ENCODE peak calls at places on chromosome 1, in eight cellular contexts. V, T, P, K, B, N, H and G are unnamed samples.

GRCh38 chr1:46152021-46152420 is 19.6 kb upstream of the PIK3R3 start:
- DNase-seq in K (no peak), B (peak; percentile 77), H (no peak), N (peak; percentile 45), P (no peak), T (no peak), V (no peak), G (no peak)

GRCh38 chr1:246828818-246829217 is 102.9 kb downstream of the AHCTF1 start:
- DNase-seq in B (no peak), P (no peak), V (no peak), K (no peak), N (no peak), T (no peak), H (no peak), G (no peak)

GRCh38 chr1:35557118-35557610 is at the start of gene KIAA0319L:
- DNase-seq in B (no peak), P (peak; percentile 87), T (peak; percentile 68), H (peak; percentile 90), N (no peak), V (peak; percentile 96), K (peak; percentile 93), G (peak; percentile 79)

GRCh38 chr1:101131239-101131924 is 105.4 kb upstream of the S1PR1 start:
- DNase-seq in T (no peak), N (no peak), V (no peak), K (no peak), H (no peak), P (no peak), B (no peak), G (no peak)

GRCh38 chr1:159000627-159001026 is 9.1 kb upstream of the IFI16 start:
- DNase-seq in N (peak; percentile 96), B (peak; percentile 95), V (peak; percentile 69), K (peak; percentile 46), P (peak; percentile 87), H (peak; percentile 82), T (peak; percentile 45), G (no peak)

GRCh38 chr1:245583575-245584330 is 429.0 kb downstream of the KIF26B start:
- DNase-seq in P (no peak), N (peak; percentile 29), V (peak; percentile 35), T (no peak), H (no peak), K (no peak), B (no peak), G (no peak)

GRCh38 chr1:6260961-6261614 is at the start of gene GPR153:
- DNase-seq in B (peak; percentile 25), N (peak; percentile 59), K (peak; percentile 60), V (peak; percentile 77), P (no peak), H (peak; percentile 74), T (no peak), G (no peak)

GRCh38 chr1:42931108-42931539 is 27.5 kb downstream of the SLC2A1 start:
- DNase-seq in B (no peak), K (peak; percentile 79), H (no peak), T (peak; percentile 53), P (no peak), V (peak; percentile 67), N (peak; percentile 48), G (peak; percentile 76)

GRCh38 chr1:37660646-37661045 is 26.0 kb upstream of the RSPO1 start:
- DNase-seq in K (no peak), P (no peak), T (no peak), N (no peak), V (no peak), B (no peak), H (no peak), G (no peak)

GRCh38 chr1:32891241-32891570 is 4.9 kb downstream of the HPCA start:
- DNase-seq in H (no peak), V (peak; percentile 50), P (no peak), K (no peak), N (no peak), B (no peak), T (no peak), G (no peak)

GRCh38 chr1:241639040-241639652 is 1.0 kb downstream of the CHML start:
- DNase-seq in P (no peak), N (peak; percentile 48), H (no peak), B (no peak), V (no peak), K (no peak), T (no peak), G (no peak)

GRCh38 chr1:230280906-230281413 is 145.2 kb downstream of the PGBD5 start:
- DNase-seq in K (no peak), V (peak; percentile 54), N (no peak), P (no peak), H (no peak), T (no peak), B (no peak), G (no peak)

GRCh38 chr1:145959957-145960467 is 2.2 kb upstream of the LIX1L start:
- DNase-seq in N (no peak), H (no peak), B (no peak), V (no peak), T (no peak), K (no peak), P (no peak), G (no peak)

GRCh38 chr1:145961425-145962156 is 2.8 kb downstream of the ANKRD34A start:
- DNase-seq in B (no peak), V (peak; percentile 75), N (peak; percentile 28), H (peak; percentile 42), P (peak; percentile 19), K (no peak), T (no peak), G (peak; percentile 51)

GRCh38 chr1:145959333-145959732 is 1.5 kb upstream of the LIX1L start:
- DNase-seq in V (no peak), B (no peak), H (no peak), N (no peak), K (no peak), T (no peak), P (no peak), G (no peak)

GRCh38 chr1:145961109-145961424 is 3.2 kb upstream of the LIX1L start:
- DNase-seq in H (no peak), N (no peak), B (no peak), T (no peak), P (no peak), V (peak; percentile 65), K (no peak), G (no peak)

DNA sequence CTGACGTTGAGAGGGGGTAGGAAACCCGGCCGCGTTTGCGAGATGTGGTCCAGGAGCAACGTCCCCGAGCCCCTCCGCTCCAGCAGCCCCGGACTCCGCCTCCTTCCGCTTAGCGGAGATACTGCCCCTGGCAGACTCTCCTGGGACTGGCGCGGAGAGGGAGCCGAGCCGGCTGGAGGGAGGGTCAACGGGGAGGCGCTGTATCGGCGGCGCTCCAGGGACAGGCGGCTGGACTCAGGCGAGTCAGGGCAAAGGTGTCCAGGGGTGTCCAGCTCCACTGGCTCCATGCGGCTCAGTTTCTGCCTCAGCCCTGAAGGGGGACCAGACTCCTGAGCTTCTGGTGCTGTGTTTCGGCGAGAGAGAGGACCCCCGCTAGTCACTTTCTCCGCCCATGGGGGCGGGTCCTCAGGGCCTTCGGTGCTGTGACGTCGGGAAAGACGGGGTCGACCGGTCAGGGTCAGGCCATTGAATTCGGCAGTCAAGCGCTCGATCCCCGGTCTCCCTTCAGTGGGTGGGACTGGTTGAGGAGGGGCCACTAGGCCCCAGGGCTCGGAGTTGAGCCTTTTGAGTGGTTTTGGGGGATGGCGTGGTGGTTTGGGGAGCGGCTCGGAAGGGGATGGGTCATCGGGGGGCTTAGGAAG is 2.8 kb upstream of the LIX1L start:
- DNase-seq in B (peak; percentile 58), V (peak; percentile 88), H (peak; percentile 85), K (peak; percentile 92), N (peak; percentile 80), T (peak; percentile 75), P (no peak), G (peak; percentile 58)
- TF ChIP-seq CTCF in B (peak; percentile 26), V (peak; percentile 31), H (peak; percentile 42), K (peak; percentile 42), N (no peak), T (no peak), P (no peak), G (peak; percentile 20)

GRCh38 chr1:147665521-147665920 is 4.8 kb downstream of the ACP6 start:
- DNase-seq in K (no peak), P (no peak), V (no peak), T (peak; percentile 27), N (no peak), B (no peak), H (no peak), G (no peak)
- TF ChIP-seq CTCF in K (peak; percentile 52), P (no peak), V (no peak), T (peak; percentile 63), N (peak; percentile 25), B (peak; percentile 19), H (peak; percentile 24), G (peak; percentile 20)

GRCh38 chr1:110545492-110545891 is 26.5 kb upstream of the KCNA10 start:
- DNase-seq in H (no peak), P (no peak), T (no peak), N (no peak), B (no peak), K (no peak), V (no peak), G (no peak)

GRCh38 chr1:110544753-110545152 is 25.8 kb upstream of the KCNA10 start:
- DNase-seq in T (no peak), B (no peak), N (no peak), V (no peak), H (no peak), K (no peak), P (no peak), G (no peak)

GRCh38 chr1:110551278-110551809 is 32.4 kb upstream of the KCNA10 start:
- DNase-seq in N (no peak), T (no peak), B (no peak), P (no peak), K (no peak), H (no peak), V (no peak), G (no peak)

GRCh38 chr1:110547017-110547416 is 28.0 kb upstream of the KCNA10 start:
- DNase-seq in T (no peak), V (no peak), B (no peak), N (no peak), H (no peak), P (no peak), K (no peak), G (no peak)

DNA sequence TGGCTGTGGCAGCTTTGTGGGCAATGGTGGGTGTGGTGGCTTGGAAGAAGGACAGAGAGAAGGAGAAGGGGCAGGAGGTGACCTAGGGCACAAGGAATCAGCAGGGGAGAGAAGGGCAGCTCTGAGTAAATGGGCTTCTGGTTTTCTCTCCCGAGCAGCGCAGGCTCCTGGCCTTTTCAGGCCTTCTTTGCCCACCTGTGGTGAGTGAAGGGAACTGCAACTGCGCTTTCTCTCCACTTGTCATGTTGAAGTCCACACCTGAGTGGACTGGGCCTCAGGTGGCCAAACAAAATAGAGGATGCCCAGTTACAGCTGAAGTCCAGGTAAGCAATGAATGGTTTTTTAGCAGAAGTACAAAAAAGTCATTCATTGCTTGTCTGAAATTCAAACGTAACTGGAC is 29.4 kb upstream of the KCNA10 start:
- DNase-seq in K (peak; percentile 61), P (peak; percentile 21), N (peak; percentile 20), B (no peak), T (peak; percentile 55), V (no peak), H (no peak), G (no peak)
- TF ChIP-seq CTCF in K (peak; percentile 67), P (peak; percentile 25), N (peak; percentile 48), B (peak; percentile 33), T (peak; percentile 72), V (peak; percentile 40), H (peak; percentile 59), G (peak; percentile 10)

GRCh38 chr1:88847618-88848017 is 43.7 kb downstream of the GTF2B start:
- DNase-seq in P (no peak), N (no peak), T (no peak), H (no peak), K (peak; percentile 37), V (no peak), B (no peak), G (no peak)

GRCh38 chr1:88855986-88856385 is 35.4 kb downstream of the GTF2B start:
- DNase-seq in H (no peak), N (peak; percentile 40), T (no peak), K (no peak), V (no peak), B (no peak), P (no peak), G (no peak)

GRCh38 chr1:88851303-88852063 is 39.9 kb downstream of the GTF2B start:
- DNase-seq in V (no peak), N (no peak), B (no peak), K (no peak), T (no peak), H (no peak), P (no peak), G (no peak)
- TF ChIP-seq CTCF in V (no peak), N (no peak), B (no peak), K (no peak), T (no peak), H (no peak), P (no peak), G (no peak)